ENCODE peak calls at places on chromosome 14, in eight cellular contexts. One of them, this sample, is unnamed.

GRCh38 chr14:33837943-33838683 is 112.8 kb downstream of the EGLN3 start:
- DNase-seq in astrocyte: no peak
- DNase-seq in lung: no peak
- DNase-seq in psoas muscle: no peak
- DNase-seq in hepatocyte: no peak
- DNase-seq in AG04450: no peak
- DNase-seq in IMR-90: no peak
- DNase-seq in tibial nerve: no peak
- DNase-seq in this sample: no peak

GRCh38 chr14:33386140-33386539 is 447.5 kb downstream of the NPAS3 start:
- DNase-seq in astrocyte: peak
- DNase-seq in lung: no peak
- DNase-seq in psoas muscle: no peak
- DNase-seq in hepatocyte: no peak
- DNase-seq in AG04450: no peak
- DNase-seq in IMR-90: no peak
- DNase-seq in tibial nerve: no peak
- DNase-seq in this sample: no peak

GRCh38 chr14:65101631-65102440 is 481 bp downstream of the MAX start:
- DNase-seq in astrocyte: no peak
- DNase-seq in lung: peak
- DNase-seq in psoas muscle: peak
- DNase-seq in hepatocyte: peak
- DNase-seq in AG04450: no peak
- DNase-seq in IMR-90: no peak
- DNase-seq in tibial nerve: no peak
- DNase-seq in this sample: no peak

GRCh38 chr14:33510991-33511390 is 439.9 kb downstream of the EGLN3 start:
- DNase-seq in astrocyte: no peak
- DNase-seq in lung: no peak
- DNase-seq in psoas muscle: no peak
- DNase-seq in hepatocyte: no peak
- DNase-seq in AG04450: no peak
- DNase-seq in IMR-90: no peak
- DNase-seq in tibial nerve: no peak
- DNase-seq in this sample: no peak

GRCh38 chr14:79631276-79631675 is 580.0 kb downstream of the DIO2 start:
- DNase-seq in astrocyte: no peak
- DNase-seq in lung: no peak
- DNase-seq in psoas muscle: peak
- DNase-seq in hepatocyte: no peak
- DNase-seq in AG04450: no peak
- DNase-seq in IMR-90: no peak
- DNase-seq in tibial nerve: no peak
- DNase-seq in this sample: no peak

GRCh38 chr14:23126548-23127278 is 7.7 kb upstream of the CEBPE start:
- DNase-seq in astrocyte: no peak
- DNase-seq in lung: no peak
- DNase-seq in psoas muscle: peak
- DNase-seq in hepatocyte: no peak
- DNase-seq in AG04450: no peak
- DNase-seq in IMR-90: no peak
- DNase-seq in tibial nerve: no peak
- DNase-seq in this sample: no peak

GRCh38 chr14:76806446-76806845 is 6.2 kb downstream of the ANGEL1 start:
- DNase-seq in astrocyte: no peak
- DNase-seq in lung: no peak
- DNase-seq in psoas muscle: no peak
- DNase-seq in hepatocyte: no peak
- DNase-seq in AG04450: no peak
- DNase-seq in IMR-90: no peak
- DNase-seq in tibial nerve: no peak
- DNase-seq in this sample: no peak

GRCh38 chr14:92880851-92881250 is 42.1 kb upstream of the CHGA start:
- DNase-seq in astrocyte: peak
- DNase-seq in lung: no peak
- DNase-seq in psoas muscle: peak
- DNase-seq in hepatocyte: peak
- DNase-seq in AG04450: no peak
- DNase-seq in IMR-90: peak
- DNase-seq in tibial nerve: no peak
- DNase-seq in this sample: no peak

GRCh38 chr14:69574266-69574953 is at the start of gene CCDC177:
- DNase-seq in astrocyte: no peak
- DNase-seq in lung: peak
- DNase-seq in psoas muscle: peak
- DNase-seq in hepatocyte: peak
- DNase-seq in AG04450: no peak
- DNase-seq in IMR-90: peak
- DNase-seq in tibial nerve: no peak
- DNase-seq in this sample: no peak
- H3K4me3 ChIP-seq in astrocyte: peak
- H3K4me3 ChIP-seq in lung: no peak
- H3K4me3 ChIP-seq in psoas muscle: peak
- H3K4me3 ChIP-seq in hepatocyte: no peak
- H3K4me3 ChIP-seq in AG04450: peak
- H3K4me3 ChIP-seq in IMR-90: no peak
- H3K4me3 ChIP-seq in tibial nerve: peak
- H3K4me3 ChIP-seq in this sample: peak

DNA sequence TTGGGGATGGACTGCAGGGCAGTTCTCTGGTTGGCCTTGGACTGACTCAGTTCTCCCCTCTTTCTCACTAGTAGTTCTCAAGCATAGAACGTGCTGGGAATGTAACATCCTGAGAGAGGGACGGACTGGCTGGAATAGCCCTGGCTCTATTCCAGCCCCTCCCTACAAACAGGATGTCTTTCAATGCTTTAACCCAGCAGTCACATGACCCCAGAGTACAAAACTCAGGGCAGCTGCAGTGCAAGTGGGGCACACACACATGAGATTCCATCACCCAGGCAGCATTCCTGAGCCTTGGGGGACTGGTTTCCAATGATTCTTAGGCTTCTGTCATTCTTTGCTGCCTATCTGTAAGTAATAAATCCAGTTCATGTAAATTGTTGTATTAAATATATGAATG is 1.6 kb upstream of the ACOT6 start:
- DNase-seq in astrocyte: no peak
- DNase-seq in lung: no peak
- DNase-seq in psoas muscle: no peak
- DNase-seq in hepatocyte: peak
- DNase-seq in AG04450: no peak
- DNase-seq in IMR-90: peak
- DNase-seq in tibial nerve: no peak
- DNase-seq in this sample: no peak
- TF ChIP-seq CTCF in astrocyte: no peak
- TF ChIP-seq CTCF in lung: no peak
- TF ChIP-seq CTCF in psoas muscle: no peak
- TF ChIP-seq CTCF in hepatocyte: no peak
- TF ChIP-seq CTCF in AG04450: no peak
- TF ChIP-seq CTCF in IMR-90: no peak
- TF ChIP-seq CTCF in tibial nerve: no peak
- TF ChIP-seq CTCF in this sample: no peak

DNA sequence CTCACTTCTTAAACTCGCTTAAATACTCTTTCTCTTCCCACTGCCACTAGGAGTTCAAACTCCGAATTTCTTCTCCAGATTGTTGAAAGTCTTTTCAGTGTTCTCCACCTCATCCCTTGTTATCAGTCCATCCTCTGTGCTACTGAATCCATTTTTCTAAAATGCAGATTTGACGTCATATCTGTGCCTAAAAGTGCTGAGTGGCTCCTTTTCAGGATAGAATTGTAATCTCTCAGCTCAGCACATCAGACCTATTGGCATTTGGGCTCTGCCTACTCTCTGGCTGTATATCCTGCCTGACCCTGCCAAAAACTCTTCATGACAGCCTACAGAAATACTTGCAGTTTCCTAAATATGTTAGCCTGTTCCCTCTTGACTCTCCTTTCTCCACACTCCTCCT is 1.0 kb upstream of the RABGGTA start:
- DNase-seq in astrocyte: no peak
- DNase-seq in lung: no peak
- DNase-seq in psoas muscle: no peak
- DNase-seq in hepatocyte: no peak
- DNase-seq in AG04450: no peak
- DNase-seq in IMR-90: no peak
- DNase-seq in tibial nerve: no peak
- DNase-seq in this sample: no peak
- H3K27ac ChIP-seq in astrocyte: no peak
- H3K27ac ChIP-seq in lung: peak
- H3K27ac ChIP-seq in psoas muscle: no peak
- H3K27ac ChIP-seq in hepatocyte: no peak
- H3K27ac ChIP-seq in AG04450: no peak
- H3K27ac ChIP-seq in IMR-90: no peak
- H3K27ac ChIP-seq in tibial nerve: peak
- H3K27ac ChIP-seq in this sample: no peak

GRCh38 chr14:68401855-68402254 is 391.0 kb downstream of the ZFP36L1 start:
- DNase-seq in astrocyte: no peak
- DNase-seq in lung: no peak
- DNase-seq in psoas muscle: no peak
- DNase-seq in hepatocyte: no peak
- DNase-seq in AG04450: no peak
- DNase-seq in IMR-90: no peak
- DNase-seq in tibial nerve: no peak
- DNase-seq in this sample: no peak

GRCh38 chr14:68402525-68403101 is 390.3 kb downstream of the ZFP36L1 start:
- DNase-seq in astrocyte: no peak
- DNase-seq in lung: no peak
- DNase-seq in psoas muscle: no peak
- DNase-seq in hepatocyte: no peak
- DNase-seq in AG04450: no peak
- DNase-seq in IMR-90: no peak
- DNase-seq in tibial nerve: no peak
- DNase-seq in this sample: no peak

GRCh38 chr14:68404652-68405183 is 388.1 kb downstream of the ZFP36L1 start:
- DNase-seq in astrocyte: peak
- DNase-seq in lung: no peak
- DNase-seq in psoas muscle: no peak
- DNase-seq in hepatocyte: peak
- DNase-seq in AG04450: no peak
- DNase-seq in IMR-90: peak
- DNase-seq in tibial nerve: no peak
- DNase-seq in this sample: no peak

GRCh38 chr14:68403794-68404522 is 388.9 kb downstream of the ZFP36L1 start:
- DNase-seq in astrocyte: no peak
- DNase-seq in lung: no peak
- DNase-seq in psoas muscle: no peak
- DNase-seq in hepatocyte: no peak
- DNase-seq in AG04450: no peak
- DNase-seq in IMR-90: no peak
- DNase-seq in tibial nerve: no peak
- DNase-seq in this sample: no peak

GRCh38 chr14:68403191-68403781 is 389.6 kb downstream of the ZFP36L1 start:
- DNase-seq in astrocyte: peak
- DNase-seq in lung: no peak
- DNase-seq in psoas muscle: no peak
- DNase-seq in hepatocyte: no peak
- DNase-seq in AG04450: no peak
- DNase-seq in IMR-90: no peak
- DNase-seq in tibial nerve: no peak
- DNase-seq in this sample: no peak
- H3K4me3 ChIP-seq in astrocyte: no peak
- H3K4me3 ChIP-seq in lung: no peak
- H3K4me3 ChIP-seq in psoas muscle: no peak
- H3K4me3 ChIP-seq in hepatocyte: no peak
- H3K4me3 ChIP-seq in AG04450: no peak
- H3K4me3 ChIP-seq in IMR-90: no peak
- H3K4me3 ChIP-seq in tibial nerve: no peak
- H3K4me3 ChIP-seq in this sample: no peak

GRCh38 chr14:90374813-90375212 is 22.0 kb upstream of the CALM1 start:
- DNase-seq in astrocyte: no peak
- DNase-seq in lung: no peak
- DNase-seq in psoas muscle: no peak
- DNase-seq in hepatocyte: no peak
- DNase-seq in AG04450: no peak
- DNase-seq in IMR-90: no peak
- DNase-seq in tibial nerve: no peak
- DNase-seq in this sample: no peak

GRCh38 chr14:90373887-90374286 is 22.9 kb upstream of the CALM1 start:
- DNase-seq in astrocyte: no peak
- DNase-seq in lung: no peak
- DNase-seq in psoas muscle: no peak
- DNase-seq in hepatocyte: peak
- DNase-seq in AG04450: no peak
- DNase-seq in IMR-90: peak
- DNase-seq in tibial nerve: no peak
- DNase-seq in this sample: no peak

GRCh38 chr14:90368946-90369721 is 27.7 kb upstream of the CALM1 start:
- DNase-seq in astrocyte: peak
- DNase-seq in lung: no peak
- DNase-seq in psoas muscle: no peak
- DNase-seq in hepatocyte: peak
- DNase-seq in AG04450: no peak
- DNase-seq in IMR-90: peak
- DNase-seq in tibial nerve: no peak
- DNase-seq in this sample: no peak
- TF ChIP-seq CTCF in astrocyte: no peak
- TF ChIP-seq CTCF in lung: no peak
- TF ChIP-seq CTCF in psoas muscle: peak
- TF ChIP-seq CTCF in hepatocyte: no peak
- TF ChIP-seq CTCF in AG04450: no peak
- TF ChIP-seq CTCF in IMR-90: peak
- TF ChIP-seq CTCF in tibial nerve: no peak
- TF ChIP-seq CTCF in this sample: no peak

GRCh38 chr14:75303415-75303814 is 24.8 kb downstream of the FOS start:
- DNase-seq in astrocyte: peak
- DNase-seq in lung: no peak
- DNase-seq in psoas muscle: peak
- DNase-seq in hepatocyte: peak
- DNase-seq in AG04450: no peak
- DNase-seq in IMR-90: peak
- DNase-seq in tibial nerve: peak
- DNase-seq in this sample: no peak
- H3K27ac ChIP-seq in astrocyte: no peak
- H3K27ac ChIP-seq in lung: peak
- H3K27ac ChIP-seq in psoas muscle: no peak
- H3K27ac ChIP-seq in hepatocyte: no peak
- H3K27ac ChIP-seq in AG04450: no peak
- H3K27ac ChIP-seq in IMR-90: no peak
- H3K27ac ChIP-seq in tibial nerve: peak
- H3K27ac ChIP-seq in this sample: no peak